ENCODE peak calls at places on chromosomes 16 and 17, in five cellular contexts. U is fibroblast of villous mesenchyme, P is HT1080, R is HEK293T, C is fibroblast of the conjunctiva. D is an unnamed sample.

GRCh38 chr16:86034421-86034919 is 135.5 kb downstream of the IRF8 start:
- DNase-seq in U (no peak), P (no peak), R (no peak), C (no peak), D (no peak)

GRCh38 chr16:89072216-89073130 is 21.2 kb upstream of the ACSF3 start:
- DNase-seq in U (peak; percentile 63), P (no peak), R (no peak), C (no peak), D (no peak)

GRCh38 chr17:57955183-57955952 is at the start of gene CUEDC1:
- DNase-seq in U (peak; percentile 52), P (peak; percentile 43), R (peak; percentile 88), C (no peak), D (peak; percentile 76)

GRCh38 chr17:82943339-82943738 is 103.5 kb upstream of the ZNF750 start:
- DNase-seq in U (no peak), P (no peak), R (no peak), C (no peak), D (no peak)

GRCh38 chr17:48514483-48514876 is 16.3 kb downstream of the HOXB1 start:
- DNase-seq in U (no peak), P (peak; percentile 77), R (no peak), C (no peak), D (no peak)

GRCh38 chr16:22688930-22689329 is 125.0 kb upstream of the HS3ST2 start:
- DNase-seq in U (no peak), P (no peak), R (no peak), C (no peak), D (no peak)

GRCh38 chr16:10529895-10530669 is 50.3 kb downstream of the EMP2 start:
- DNase-seq in U (no peak), P (no peak), R (no peak), C (no peak), D (no peak)

GRCh38 chr16:77169650-77170236 is 21.2 kb upstream of the MON1B start:
- DNase-seq in U (peak; percentile 33), P (peak; percentile 18), R (peak; percentile 50), C (peak; percentile 12), D (peak; percentile 33)

GRCh38 chr17:27332485-27333409 is 38.8 kb downstream of the WSB1 start:
- DNase-seq in U (peak; percentile 98), P (peak; percentile 100), R (peak; percentile 79), C (peak; percentile 95), D (peak; percentile 99)

GRCh38 chr16:89687092-89687940 is 827 bp downstream of the CDK10 start:
- DNase-seq in U (peak; percentile 46), P (peak; percentile 26), R (no peak), C (no peak), D (peak; percentile 67)

GRCh38 chr17:32971171-32971570 is 20.5 kb upstream of the SPACA3 start:
- DNase-seq in U (peak; percentile 82), P (peak; percentile 72), R (no peak), C (no peak), D (no peak)

GRCh38 chr17:32575865-32576264 is 89.1 kb downstream of the CDK5R1 start:
- DNase-seq in U (no peak), P (no peak), R (no peak), C (no peak), D (no peak)

GRCh38 chr16:85296859-85297698 is 184.8 kb upstream of the CIBAR2 start:
- DNase-seq in U (peak; percentile 32), P (peak; percentile 21), R (peak; percentile 68), C (no peak), D (peak; percentile 53)

GRCh38 chr17:52828621-52829020 is 670.1 kb upstream of the CA10 start:
- DNase-seq in U (no peak), P (peak; percentile 85), R (no peak), C (no peak), D (peak; percentile 12)

GRCh38 chr17:32514587-32514986 is 27.8 kb downstream of the CDK5R1 start:
- DNase-seq in U (no peak), P (no peak), R (no peak), C (no peak), D (no peak)

GRCh38 chr16:85429776-85430522 is 183.2 kb upstream of the GSE1 start:
- DNase-seq in U (no peak), P (no peak), R (no peak), C (no peak), D (no peak)

GRCh38 chr17:19287651-19288050 is 50.5 kb downstream of the EPN2 start:
- DNase-seq in U (no peak), P (no peak), R (no peak), C (no peak), D (no peak)

GRCh38 chr16:88356727-88357199 is 26.0 kb upstream of the ZNF469 start:
- DNase-seq in U (no peak), P (no peak), R (no peak), C (no peak), D (no peak)

GRCh38 chr16:53121043-53121442 is 66.3 kb downstream of the CHD9 start:
- DNase-seq in U (peak; percentile 76), P (no peak), R (no peak), C (no peak), D (no peak)

GRCh38 chr16:86848821-86849220 is 270.5 kb downstream of the FOXL1 start:
- DNase-seq in U (no peak), P (no peak), R (no peak), C (no peak), D (no peak)

GRCh38 chr17:80455328-80455710 is 21.1 kb downstream of the NPTX1 start:
- DNase-seq in U (peak; percentile 66), P (peak; percentile 56), R (peak; percentile 73), C (no peak), D (no peak)

GRCh38 chr17:48134912-48135480 is 27.4 kb downstream of the SNX11 start:
- DNase-seq in U (no peak), P (no peak), R (no peak), C (no peak), D (no peak)

GRCh38 chr17:44911133-44912001 is 3.9 kb downstream of the GFAP start:
- DNase-seq in U (peak; percentile 61), P (peak; percentile 55), R (peak; percentile 71), C (no peak), D (peak; percentile 95)

GRCh38 chr16:49639739-49640388 is 216.0 kb downstream of the ZNF423 start:
- DNase-seq in U (peak; percentile 35), P (no peak), R (peak; percentile 16), C (no peak), D (no peak)

GRCh38 chr17:65370669-65371126 is 190.8 kb downstream of the AXIN2 start:
- DNase-seq in U (peak; percentile 82), P (peak; percentile 90), R (peak; percentile 31), C (no peak), D (peak; percentile 17)

GRCh38 chr16:4203748-4204147 is 38.1 kb downstream of the SRL start:
- DNase-seq in U (no peak), P (no peak), R (no peak), C (no peak), D (no peak)

GRCh38 chr16:4404967-4405696 is 11.3 kb downstream of the CORO7 start:
- DNase-seq in U (no peak), P (no peak), R (no peak), C (no peak), D (no peak)

GRCh38 chr16:79595261-79595660 is 5.3 kb downstream of the MAF start:
- DNase-seq in U (peak; percentile 18), P (no peak), R (no peak), C (no peak), D (no peak)

GRCh38 chr16:2819939-2820835 is 3.1 kb downstream of the PRSS21 start:
- DNase-seq in U (no peak), P (no peak), R (no peak), C (no peak), D (no peak)